ENCODE peak calls at places on chromosomes 7 and 10, in five cellular contexts. D, L, F, S and N are unnamed samples.

GRCh38 chr7:76244781-76245391 is 43.2 kb downstream of the SRRM3 start:
- DNase-seq in F (no peak), D (no peak), S (no peak), L (no peak), N (no peak)

GRCh38 chr7:68417659-68418058 is 1180.6 kb upstream of the AUTS2 start:
- DNase-seq in S (no peak), D (no peak), F (no peak), L (no peak), N (no peak)

GRCh38 chr7:73739387-73739767 is 775 bp upstream of the ABHD11 start:
- DNase-seq in F (no peak), S (no peak), D (no peak), L (no peak), N (peak)

GRCh38 chr7:40192036-40192435 is 57.2 kb downstream of the SUGCT start:
- DNase-seq in D (peak), L (no peak), F (no peak), S (peak), N (no peak)

GRCh38 chr10:74165530-74165901 is 14.5 kb downstream of the ADK start:
- DNase-seq in D (no peak), F (no peak), L (no peak), S (peak), N (no peak)

GRCh38 chr10:72079356-72079755 is 9.0 kb downstream of the SPOCK2 start:
- DNase-seq in S (no peak), L (no peak), D (no peak), F (peak), N (peak)

GRCh38 chr7:20438248-20438647 is 107.5 kb downstream of the ITGB8 start:
- DNase-seq in L (no peak), S (no peak), F (no peak), D (no peak), N (no peak)

GRCh38 chr10:131126321-131127121 is 185.0 kb downstream of the TCERG1L start:
- DNase-seq in L (no peak), D (no peak), F (no peak), S (no peak), N (no peak)

GRCh38 chr10:35355971-35356724 is 19.8 kb downstream of the CCNY start:
- DNase-seq in S (no peak), F (no peak), D (peak), L (no peak), N (peak)

GRCh38 chr10:77332256-77332655 is 305.4 kb downstream of the KCNMA1 start:
- DNase-seq in F (no peak), D (no peak), L (no peak), S (no peak), N (no peak)

GRCh38 chr7:4698707-4699275 is 16.7 kb downstream of the FOXK1 start:
- DNase-seq in L (no peak), S (no peak), F (no peak), D (no peak), N (no peak)

GRCh38 chr10:3886666-3887251 is 101.8 kb upstream of the KLF6 start:
- DNase-seq in F (no peak), D (peak), L (peak), S (peak), N (no peak)

GRCh38 chr7:2604608-2605174 is 27.1 kb upstream of the TTYH3 start:
- DNase-seq in L (no peak), D (no peak), F (no peak), S (no peak), N (no peak)

GRCh38 chr10:122154733-122155366 is 116.2 kb upstream of the BTBD16 start:
- DNase-seq in F (no peak), D (peak), L (no peak), S (peak), N (no peak)

GRCh38 chr10:14617125-14617524 is 157.6 kb downstream of the FAM107B start:
- DNase-seq in D (no peak), L (no peak), F (no peak), S (no peak), N (no peak)

GRCh38 chr7:151371266-151371665 is 29.7 kb downstream of the NUB1 start:
- DNase-seq in S (no peak), L (no peak), F (no peak), D (no peak), N (no peak)

GRCh38 chr7:87933605-87933952 is 472 bp upstream of the ADAM22 start:
- DNase-seq in D (no peak), F (no peak), L (no peak), S (no peak), N (peak)

GRCh38 chr10:124180947-124181549 is 87.7 kb upstream of the CHST15 start:
- DNase-seq in F (no peak), D (peak), L (no peak), S (no peak), N (no peak)

DNA sequence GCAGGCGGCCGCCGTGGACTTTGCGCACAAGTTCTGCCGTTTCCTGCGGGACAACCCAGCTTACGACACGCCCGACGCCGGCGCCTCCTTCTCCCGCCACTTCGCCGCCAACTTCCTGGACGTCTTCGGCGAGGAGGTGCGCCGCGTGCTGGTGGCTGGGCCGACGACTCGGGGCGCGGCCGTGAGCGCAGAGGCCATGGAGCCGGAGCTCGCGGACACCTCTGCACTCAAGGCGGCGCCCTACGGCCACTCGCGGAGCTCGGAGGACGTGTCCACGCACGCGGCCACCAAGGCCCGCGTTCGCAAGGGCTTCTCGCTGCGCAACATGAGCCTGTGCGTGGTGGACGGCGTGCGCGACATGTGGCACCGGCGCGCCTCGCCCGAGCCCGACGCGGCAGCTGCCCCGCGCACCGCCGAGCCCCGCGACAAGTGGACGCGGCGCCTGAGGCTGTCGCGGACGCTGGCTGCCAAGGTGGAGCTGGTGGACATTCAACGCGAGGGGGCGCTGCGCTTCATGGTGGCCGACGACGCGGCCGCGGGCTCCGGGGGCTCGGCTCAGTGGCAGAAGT is 14.1 kb downstream of the SH2B2 start:
- DNase-seq in F (no peak), D (peak), L (no peak), S (no peak), N (no peak)
- TF ChIP-seq CTCF in F (no peak), D (peak), L (no peak), S (no peak), N (no peak)

DNA sequence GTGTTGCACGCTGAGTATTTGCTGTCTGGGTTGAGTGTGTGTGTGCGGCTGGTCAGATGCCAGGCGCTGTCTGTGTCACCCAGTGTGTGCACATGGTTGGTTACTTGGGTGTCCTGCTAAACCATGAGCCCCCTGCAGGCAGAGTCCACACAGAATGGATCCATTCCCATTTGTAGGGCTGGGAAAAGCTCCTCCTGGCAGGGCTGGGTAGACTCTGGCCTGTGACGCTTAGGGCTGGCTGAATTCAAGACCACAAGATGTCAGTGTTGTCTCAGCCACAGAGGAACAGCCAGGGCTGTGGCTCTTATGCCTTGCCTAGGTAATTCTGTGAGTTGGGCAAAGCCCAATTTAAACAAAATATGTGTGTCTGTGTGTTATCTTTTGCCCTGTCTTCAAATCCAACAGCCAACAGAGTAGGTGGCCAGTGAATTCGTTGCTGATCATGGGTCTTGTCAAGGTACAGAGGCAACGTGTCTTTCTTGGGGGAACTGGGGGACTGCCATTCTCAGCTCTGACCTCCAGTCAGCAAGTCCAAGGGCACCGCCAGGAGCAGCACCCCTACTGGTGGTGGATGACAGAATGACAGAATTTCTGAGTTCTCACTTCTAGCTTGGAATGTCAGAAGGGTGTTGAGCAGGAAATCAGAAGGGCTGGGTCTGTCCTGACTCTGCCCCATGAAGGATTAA is 285.1 kb downstream of the CCSER2 start:
- DNase-seq in D (peak), L (peak), S (no peak), F (no peak), N (peak)
- TF ChIP-seq CTCF in D (peak), L (peak), S (peak), F (no peak), N (no peak)

GRCh38 chr10:11434323-11434722 is 177.1 kb downstream of the USP6NL start:
- DNase-seq in L (peak), S (no peak), F (no peak), D (no peak), N (peak)
- TF ChIP-seq CTCF in L (peak), S (no peak), F (no peak), D (peak), N (peak)

GRCh38 chr7:93856319-93856718 is 34.2 kb downstream of the TFPI2 start:
- DNase-seq in L (no peak), F (no peak), S (peak), D (no peak), N (no peak)

GRCh38 chr7:93854480-93854879 is 36.1 kb downstream of the TFPI2 start:
- DNase-seq in D (no peak), F (no peak), L (no peak), S (no peak), N (no peak)

GRCh38 chr7:93851536-93851935 is 39.0 kb downstream of the TFPI2 start:
- DNase-seq in D (no peak), S (peak), L (no peak), F (no peak), N (no peak)
- TF ChIP-seq CTCF in D (no peak), S (no peak), L (no peak), F (no peak), N (no peak)

GRCh38 chr7:137966636-137967142 is 35.2 kb downstream of the CREB3L2 start:
- DNase-seq in F (no peak), S (no peak), D (no peak), L (no peak), N (no peak)
- TF ChIP-seq CTCF in F (no peak), S (no peak), D (no peak), L (no peak), N (no peak)

GRCh38 chr10:104777086-104777799 is 136.2 kb downstream of the SORCS3 start:
- DNase-seq in D (no peak), F (no peak), L (no peak), S (no peak), N (no peak)
- TF ChIP-seq CTCF in D (no peak), F (no peak), L (no peak), S (no peak), N (no peak)

GRCh38 chr10:118832242-118832651 is 77.5 kb upstream of the CACUL1 start:
- DNase-seq in D (peak), S (peak), L (no peak), F (no peak), N (no peak)

GRCh38 chr10:118823256-118823907 is 68.6 kb upstream of the CACUL1 start:
- DNase-seq in S (no peak), D (no peak), L (no peak), F (no peak), N (no peak)

GRCh38 chr10:118827466-118828155 is 72.8 kb upstream of the CACUL1 start:
- DNase-seq in S (no peak), F (no peak), D (no peak), L (no peak), N (no peak)
- TF ChIP-seq CTCF in S (no peak), F (no peak), D (peak), L (peak), N (no peak)

GRCh38 chr7:100600222-100601038 is 1.7 kb upstream of the PCOLCE start:
- DNase-seq in F (no peak), D (no peak), S (no peak), L (no peak), N (no peak)
- TF ChIP-seq CTCF in F (no peak), D (no peak), S (no peak), L (peak), N (no peak)

GRCh38 chr10:132252412-132252811 is 55.3 kb downstream of the STK32C start:
- DNase-seq in D (no peak), L (peak), S (no peak), F (no peak), N (no peak)
- TF ChIP-seq CTCF in D (peak), L (no peak), S (no peak), F (no peak), N (no peak)